ENCODE peak calls at places on chromosomes 5 and 9, in four cellular contexts. D is NCI-H1105 treated with DMSO at 0.1 percent for 48 hours; U is central memory CD4-positive, alpha-beta T cell; I is skeletal muscle cell. G is an unnamed sample.

GRCh38 chr5:119578937-119579336 is 50.4 kb upstream of the FAM170A start:
- DNase-seq in I (no peak), D (peak), U (no peak), G (no peak)

GRCh38 chr9:129650680-129651235 is 8.8 kb upstream of the ASB6 start:
- DNase-seq in I (no peak), U (no peak), D (no peak), G (no peak)

GRCh38 chr9:72554221-72554641 is 32.8 kb downstream of the TMC1 start:
- DNase-seq in U (no peak), I (no peak), D (no peak), G (peak)

GRCh38 chr9:88534456-88535225 is at the start of gene NXNL2:
- DNase-seq in U (peak), D (peak), I (peak), G (peak)

GRCh38 chr9:134301387-134302129 is 24.7 kb upstream of the RXRA start:
- DNase-seq in U (peak), I (no peak), D (no peak), G (no peak)

GRCh38 chr5:133295520-133295919 is 243.7 kb downstream of the HSPA4 start:
- DNase-seq in U (no peak), I (no peak), D (no peak), G (no peak)

GRCh38 chr5:132481243-132482211 is 9.0 kb downstream of the IRF1 start:
- DNase-seq in U (no peak), I (no peak), D (no peak), G (no peak)

GRCh38 chr5:116872986-116873385 is 298.4 kb upstream of the SEMA6A start:
- DNase-seq in I (no peak), U (no peak), D (no peak), G (no peak)

GRCh38 chr5:134462761-134463160 is 51.1 kb upstream of the CDKN2AIPNL start:
- DNase-seq in D (no peak), U (no peak), I (no peak), G (no peak)

GRCh38 chr5:109168151-109168550 is 241.6 kb downstream of the PJA2 start:
- DNase-seq in D (no peak), U (no peak), I (no peak), G (no peak)

GRCh38 chr9:91075279-91075678 is 273.7 kb downstream of the SYK start:
- DNase-seq in D (no peak), U (no peak), I (no peak), G (no peak)

GRCh38 chr9:96655198-96655851 is at the start of gene PRXL2C:
- DNase-seq in I (no peak), U (peak), D (peak), G (no peak)

GRCh38 chr9:105679406-105680022 is 14.8 kb upstream of the TMEM38B start:
- DNase-seq in D (no peak), I (no peak), U (no peak), G (no peak)

GRCh38 chr9:137168575-137168906 is 1.3 kb downstream of the LRRC26 start:
- DNase-seq in U (no peak), D (no peak), I (no peak), G (no peak)

GRCh38 chr9:93095205-93096130 is 549 bp upstream of the CARD19 start:
- DNase-seq in D (peak), U (peak), I (peak), G (peak)

GRCh38 chr5:150361301-150361700 is 3.8 kb downstream of the TCOF1 start:
- DNase-seq in D (no peak), I (no peak), U (no peak), G (no peak)

GRCh38 chr9:131304676-131305366 is 15.3 kb downstream of the PLPP7 start:
- DNase-seq in U (no peak), I (peak), D (no peak), G (no peak)

GRCh38 chr5:130526708-130527107 is 622.4 kb downstream of the CHSY3 start:
- DNase-seq in I (no peak), U (no peak), D (no peak), G (no peak)

GRCh38 chr5:126093041-126093440 is 330.2 kb upstream of the GRAMD2B start:
- DNase-seq in D (no peak), I (no peak), U (no peak), G (no peak)

GRCh38 chr5:138110266-138110963 is 26.6 kb downstream of the WNT8A start:
- DNase-seq in I (no peak), U (no peak), D (peak), G (no peak)

GRCh38 chr9:137588891-137589290 is 1.4 kb downstream of the ZMYND19 start:
- DNase-seq in I (no peak), U (no peak), D (no peak), G (no peak)

GRCh38 chr5:111511174-111512025 is 935 bp downstream of the STARD4 start:
- DNase-seq in I (no peak), D (no peak), U (no peak), G (no peak)

GRCh38 chr5:64682608-64683007 is 7.7 kb upstream of the SHISAL2B start:
- DNase-seq in D (no peak), I (no peak), U (no peak), G (no peak)

GRCh38 chr5:669842-670395 is 23.2 kb downstream of the TPPP start:
- DNase-seq in D (no peak), I (no peak), U (no peak), G (no peak)

G was measured in GM04503.